ENCODE peak calls at places on chromosomes 6 and 20, in seven cellular contexts. O is lung, L is HFFc6, Z is upper lobe of right lung, V is AG10803, N is endothelial cell, J is GM13977. M is an unnamed sample.

GRCh38 chr6:154252676-154253075 is 103.9 kb downstream of the IPCEF1 start:
- DNase-seq in J (no peak), Z (no peak), L (no peak), N (no peak), O (no peak), V (peak; percentile 6), M (no peak)

GRCh38 chr20:25317351-25318075 is 69.6 kb downstream of the PYGB start:
- DNase-seq in L (no peak), J (no peak), N (no peak), V (no peak), Z (peak; percentile 59), O (no peak), M (no peak)

GRCh38 chr20:51076841-51077543 is 54.1 kb upstream of the KCNG1 start:
- DNase-seq in O (no peak), V (no peak), J (no peak), L (no peak), N (no peak), Z (no peak), M (no peak)

GRCh38 chr6:49341869-49342268 is 121.2 kb downstream of the MMUT start:
- DNase-seq in Z (no peak), O (no peak), V (no peak), J (no peak), N (no peak), L (no peak), M (no peak)

GRCh38 chr6:165628955-165629354 is 34.1 kb downstream of the PDE10A start:
- DNase-seq in N (no peak), Z (no peak), J (no peak), V (no peak), L (no peak), O (no peak), M (no peak)

GRCh38 chr6:51273228-51273961 is 454.7 kb downstream of the TFAP2B start:
- DNase-seq in O (no peak), V (no peak), Z (no peak), J (no peak), L (no peak), N (no peak), M (no peak)

GRCh38 chr20:36813784-36814136 is 40.2 kb upstream of the DSN1 start:
- DNase-seq in N (no peak), V (no peak), Z (no peak), J (no peak), L (no peak), O (no peak), M (no peak)

GRCh38 chr6:134446228-134446848 is 128.4 kb upstream of the SGK1 start:
- DNase-seq in J (no peak), Z (no peak), N (no peak), L (peak; percentile 45), O (no peak), V (peak; percentile 84), M (peak; percentile 21)

GRCh38 chr6:8065519-8065911 is 1.3 kb upstream of the BLOC1S5 start:
- DNase-seq in L (no peak), V (no peak), J (peak; percentile 51), O (no peak), N (no peak), Z (no peak), M (no peak)

GRCh38 chr6:34964564-34964963 is 75.5 kb downstream of the ANKS1A start:
- DNase-seq in J (no peak), O (no peak), L (no peak), Z (no peak), V (peak; percentile 87), N (no peak), M (peak; percentile 30)

GRCh38 chr20:63854069-63854765 is 7.1 kb upstream of the ABHD16B start:
- DNase-seq in V (no peak), N (no peak), J (peak; percentile 74), O (no peak), L (no peak), Z (no peak), M (no peak)

GRCh38 chr6:10429638-10430427 is 15.0 kb upstream of the TFAP2A start:
- DNase-seq in O (no peak), J (peak; percentile 69), Z (no peak), L (no peak), V (peak; percentile 54), N (no peak), M (no peak)

GRCh38 chr6:2986722-2987196 is 12.9 kb upstream of the NQO2 start:
- DNase-seq in O (no peak), N (no peak), J (no peak), V (peak; percentile 96), Z (no peak), L (peak; percentile 92), M (peak; percentile 77)

GRCh38 chr6:159252955-159253508 is 83.8 kb downstream of the FNDC1 start:
- DNase-seq in N (peak; percentile 12), V (peak; percentile 77), J (peak; percentile 61), L (peak; percentile 52), O (no peak), Z (no peak), M (peak; percentile 69)
- TF ChIP-seq CTCF in N (peak; percentile 74), V (peak; percentile 62), J (peak; percentile 67), L (peak; percentile 81), O (no peak), Z (peak; percentile 54), M (peak; percentile 60)

GRCh38 chr6:169720207-169720855 is 4.0 kb downstream of the PHF10 start:
- DNase-seq in N (no peak), O (no peak), L (no peak), Z (no peak), J (no peak), V (no peak), M (no peak)
- TF ChIP-seq CTCF in N (no peak), O (no peak), L (peak; percentile 48), Z (no peak), J (no peak), V (peak; percentile 11), M (no peak)

DNA sequence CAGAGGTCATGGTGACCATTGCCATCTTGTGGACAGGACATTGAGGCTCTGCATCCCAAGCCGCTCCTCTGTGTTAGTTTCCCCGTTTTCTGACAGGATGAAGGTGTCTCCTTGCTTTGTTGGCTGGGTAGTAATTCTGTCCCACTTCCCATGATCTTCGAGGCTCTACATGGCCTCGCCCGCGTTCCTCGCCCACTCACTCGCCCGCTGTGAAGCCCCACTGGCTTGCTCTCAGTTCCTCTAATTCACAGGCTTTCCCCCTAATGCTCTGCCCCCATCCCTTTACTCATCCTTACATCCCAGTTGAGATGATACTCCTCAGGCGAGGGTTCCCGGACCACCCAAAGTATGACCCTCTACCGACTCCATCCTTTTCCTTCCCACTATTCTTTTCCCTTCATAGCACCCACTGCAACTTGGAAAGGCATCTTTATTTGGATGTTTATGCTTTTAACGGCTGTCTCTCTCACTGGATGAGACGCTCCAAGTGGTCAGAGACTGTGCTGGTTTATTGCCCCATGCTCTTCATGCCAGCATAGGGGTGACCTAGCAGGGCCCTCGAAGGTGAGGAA is 511 bp upstream of the SLC35B2 start:
- DNase-seq in L (no peak), V (no peak), N (no peak), O (no peak), Z (peak; percentile 80), J (peak; percentile 68), M (no peak)
- TF ChIP-seq CTCF in L (peak; percentile 38), V (no peak), N (no peak), O (no peak), Z (no peak), J (no peak), M (no peak)

GRCh38 chr6:100126682-100127484 is 132.9 kb upstream of the MCHR2 start:
- DNase-seq in V (no peak), Z (no peak), N (no peak), J (peak; percentile 20), O (no peak), L (no peak), M (no peak)

GRCh38 chr6:100118301-100118700 is 124.3 kb upstream of the MCHR2 start:
- DNase-seq in J (no peak), O (no peak), Z (no peak), N (no peak), V (no peak), L (no peak), M (no peak)

GRCh38 chr6:100119261-100119660 is 125.2 kb upstream of the MCHR2 start:
- DNase-seq in Z (no peak), J (no peak), V (no peak), N (no peak), L (no peak), O (no peak), M (no peak)

GRCh38 chr6:100117680-100118079 is 123.7 kb upstream of the MCHR2 start:
- DNase-seq in L (no peak), J (no peak), N (no peak), Z (no peak), V (no peak), O (no peak), M (no peak)

GRCh38 chr6:100121854-100122609 is 128.0 kb upstream of the MCHR2 start:
- DNase-seq in V (peak; percentile 50), L (no peak), N (no peak), O (no peak), J (no peak), Z (no peak), M (no peak)
- TF ChIP-seq CTCF in V (peak; percentile 30), L (no peak), N (no peak), O (no peak), J (no peak), Z (no peak), M (no peak)

DNA sequence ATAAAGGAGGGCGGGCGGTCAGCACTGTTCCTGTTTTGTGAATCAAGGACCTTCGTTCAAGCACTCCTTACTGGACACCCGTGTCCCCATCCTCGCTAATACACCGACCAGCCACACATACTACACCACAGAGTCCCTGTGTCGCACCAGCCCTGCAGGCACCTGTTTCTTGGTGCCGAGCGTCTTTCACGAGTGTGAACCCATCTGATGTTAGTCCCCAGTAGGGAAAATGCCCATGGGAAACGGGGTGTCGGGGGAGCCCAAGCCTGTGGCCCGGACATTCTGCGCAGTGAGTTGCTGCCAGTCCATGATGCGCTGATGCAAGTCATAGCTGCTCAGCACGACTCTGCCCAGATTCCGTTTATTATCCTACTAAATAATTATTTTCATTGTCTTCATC is 74.7 kb downstream of the TTLL2 start:
- DNase-seq in L (no peak), V (no peak), N (no peak), J (no peak), O (no peak), Z (peak; percentile 32), M (no peak)
- TF ChIP-seq CTCF in L (no peak), V (no peak), N (no peak), J (no peak), O (no peak), Z (no peak), M (no peak)

DNA sequence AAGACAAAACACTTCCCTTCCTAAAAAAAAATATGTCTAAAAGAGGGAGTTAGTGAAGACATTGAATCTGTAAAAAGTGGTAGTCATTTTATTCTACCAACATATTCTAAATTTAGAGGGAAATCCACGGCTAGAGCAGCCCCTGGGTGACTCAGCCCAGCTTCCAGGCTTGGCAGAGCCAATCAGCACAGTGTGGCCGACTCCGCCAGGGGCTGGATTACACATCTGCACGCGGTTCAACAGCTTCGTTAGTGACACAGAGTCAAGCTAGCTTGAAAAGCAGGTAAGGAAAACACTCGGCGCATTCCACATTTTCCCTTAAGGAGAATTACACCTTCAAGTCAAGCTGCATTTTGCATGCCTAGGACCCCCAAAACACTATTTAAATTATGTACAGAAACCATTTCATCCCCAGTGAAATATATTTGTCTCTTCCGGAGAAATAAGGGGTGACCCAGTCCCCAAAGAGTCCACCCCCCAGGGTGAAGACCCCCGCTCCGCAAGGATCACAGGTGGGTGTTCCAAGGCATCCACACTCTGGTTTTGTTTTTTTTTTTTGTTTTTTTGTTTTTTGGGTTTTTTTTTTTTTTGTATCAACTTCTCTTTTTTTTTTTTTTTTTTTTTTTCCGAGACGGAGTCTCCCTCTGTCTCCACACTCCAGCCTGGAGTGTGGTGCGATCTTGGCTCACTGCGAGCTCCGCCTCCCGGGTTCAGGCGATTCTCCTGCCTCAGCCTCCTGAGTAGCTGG is 58.4 kb upstream of the ARID1B start:
- DNase-seq in N (no peak), V (peak; percentile 57), L (no peak), Z (no peak), J (no peak), O (no peak), M (peak; percentile 49)
- TF ChIP-seq CTCF in N (no peak), V (no peak), L (no peak), Z (no peak), J (no peak), O (no peak), M (no peak)